ENCODE peak calls at places on chromosomes 7 and 10, in four cellular contexts. A, E, J and D are unnamed samples.

GRCh38 chr7:135195968-135196629 is 15.2 kb downstream of the WDR91 start:
- DNase-seq in A (no peak), E (no peak), J (no peak), D (no peak)

GRCh38 chr7:114789942-114790341 is 132.0 kb upstream of the MDFIC start:
- DNase-seq in A (no peak), E (no peak), J (no peak), D (no peak)

GRCh38 chr7:77576856-77577255 is 39.8 kb downstream of the PTPN12 start:
- DNase-seq in A (no peak), E (no peak), J (no peak), D (no peak)

GRCh38 chr7:137950967-137951366 is 50.9 kb downstream of the CREB3L2 start:
- DNase-seq in A (no peak), E (no peak), J (no peak), D (no peak)

GRCh38 chr7:115015619-115016018 is 93.7 kb downstream of the MDFIC start:
- DNase-seq in A (no peak), E (no peak), J (no peak), D (no peak)

GRCh38 chr10:66783296-66783695 is 142.5 kb upstream of the LRRTM3 start:
- DNase-seq in A (no peak), E (no peak), J (no peak), D (no peak)

GRCh38 chr10:117535752-117536358 is 6.7 kb upstream of the EMX2 start:
- DNase-seq in A (no peak), E (no peak), J (peak; percentile 57), D (no peak)

GRCh38 chr10:116272497-116273221 is at the start of gene GFRA1:
- DNase-seq in A (peak; percentile 21), E (no peak), J (peak; percentile 69), D (peak; percentile 32)

GRCh38 chr7:82105463-82105862 is 335.6 kb upstream of the HGF start:
- DNase-seq in A (no peak), E (no peak), J (no peak), D (no peak)

GRCh38 chr7:78191475-78192079 is 393.0 kb downstream of the PHTF2 start:
- DNase-seq in A (no peak), E (no peak), J (no peak), D (peak; percentile 13)

GRCh38 chr10:9301554-9301953 is 1247.1 kb downstream of the GATA3 start:
- DNase-seq in A (no peak), E (no peak), J (no peak), D (no peak)

GRCh38 chr10:10613654-10614244 is 403.9 kb upstream of the CELF2 start:
- DNase-seq in A (no peak), E (no peak), J (no peak), D (no peak)

GRCh38 chr10:116811691-116812090 is 37.6 kb upstream of the ENO4 start:
- DNase-seq in A (no peak), E (no peak), J (no peak), D (no peak)

GRCh38 chr7:32870298-32870697 is 21.3 kb downstream of the KBTBD2 start:
- DNase-seq in A (no peak), E (no peak), J (no peak), D (no peak)
- H3K36me3 ChIP-seq in A (peaks cover 71% of the 10 kb centered on the region), E (peaks cover 24% of the 10 kb centered on the region), J (peaks cover 5% of the 10 kb centered on the region), D (peaks cover 89% of the 10 kb centered on the region)

GRCh38 chr7:139617074-139617473 is 93.6 kb downstream of the CLEC2L start:
- DNase-seq in A (no peak), E (no peak), J (no peak), D (no peak)

GRCh38 chr7:139619367-139619657 is 95.8 kb downstream of the CLEC2L start:
- DNase-seq in A (no peak), E (no peak), J (no peak), D (no peak)

GRCh38 chr7:139618482-139619366 is 95.2 kb downstream of the CLEC2L start:
- DNase-seq in A (no peak), E (peak; percentile 24), J (peak; percentile 61), D (peak; percentile 39)

GRCh38 chr7:139623518-139623917 is 100.0 kb downstream of the CLEC2L start:
- DNase-seq in A (no peak), E (no peak), J (no peak), D (no peak)

DNA sequence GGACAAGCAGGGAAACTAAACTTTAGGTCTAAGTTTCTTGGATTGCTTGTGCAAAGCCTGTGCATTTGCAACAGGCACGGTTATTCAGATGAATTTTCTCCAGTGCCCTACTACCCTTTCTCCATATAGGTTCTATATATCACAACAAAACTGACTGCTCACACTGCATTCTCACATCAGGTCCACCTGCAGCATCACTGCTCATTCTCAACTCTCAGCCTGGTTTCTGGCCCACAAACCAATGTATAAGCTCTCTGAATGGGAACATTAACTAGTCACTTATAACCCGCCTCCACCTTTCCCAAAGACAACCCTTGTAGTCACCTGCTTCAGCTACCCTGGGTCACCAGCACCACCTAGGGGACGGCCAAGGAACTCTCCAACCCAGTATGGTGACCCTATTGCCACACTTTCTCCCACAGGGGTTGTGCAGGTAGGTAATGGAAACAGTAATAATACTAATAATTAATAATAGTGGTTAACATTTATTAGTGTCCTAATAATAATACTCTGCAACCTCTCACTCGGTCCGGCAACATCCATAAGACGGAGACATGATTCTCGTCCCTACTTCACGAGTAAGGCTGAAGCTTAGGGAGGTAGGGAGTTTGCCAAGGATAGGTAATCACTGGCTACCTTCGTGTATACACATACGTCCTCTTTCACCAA is 97.3 kb downstream of the CLEC2L start:
- DNase-seq in A (no peak), E (peak; percentile 55), J (peak; percentile 62), D (no peak)
- H3K36me3 ChIP-seq in A (peaks cover 99% of the 10 kb centered on the region), E (peaks cover 8% of the 10 kb centered on the region), J (no peaks in the 10 kb centered on the region), D (peaks cover 98% of the 10 kb centered on the region)

GRCh38 chr7:107946881-107947280 is 55.9 kb downstream of the DLD start:
- DNase-seq in A (no peak), E (no peak), J (no peak), D (no peak)
- H3K36me3 ChIP-seq in A (peaks cover 97% of the 10 kb centered on the region), E (no peaks in the 10 kb centered on the region), J (peaks cover 15% of the 10 kb centered on the region), D (peaks cover 100% of the 10 kb centered on the region)

GRCh38 chr7:47404005-47404404 is 177.9 kb downstream of the TNS3 start:
- DNase-seq in A (no peak), E (no peak), J (no peak), D (no peak)

GRCh38 chr7:47401571-47402570 is 180.0 kb downstream of the TNS3 start:
- DNase-seq in A (no peak), E (no peak), J (no peak), D (no peak)

GRCh38 chr7:47405286-47405904 is 176.5 kb downstream of the TNS3 start:
- DNase-seq in A (no peak), E (no peak), J (no peak), D (no peak)

GRCh38 chr7:47402941-47403340 is 179.0 kb downstream of the TNS3 start:
- DNase-seq in A (no peak), E (no peak), J (peak; percentile 15), D (no peak)

GRCh38 chr7:47403341-47403866 is 178.5 kb downstream of the TNS3 start:
- DNase-seq in A (no peak), E (no peak), J (no peak), D (no peak)
- H3K36me3 ChIP-seq in A (peaks cover 14% of the 10 kb centered on the region), E (no peaks in the 10 kb centered on the region), J (no peaks in the 10 kb centered on the region), D (peaks cover 14% of the 10 kb centered on the region)

GRCh38 chr10:6114758-6115410 is 26.1 kb downstream of the RBM17 start:
- DNase-seq in A (peak; percentile 48), E (no peak), J (no peak), D (no peak)

GRCh38 chr10:6116806-6117205 is 28.0 kb downstream of the RBM17 start:
- DNase-seq in A (no peak), E (no peak), J (no peak), D (no peak)

GRCh38 chr10:6114299-6114698 is 25.5 kb downstream of the RBM17 start:
- DNase-seq in A (no peak), E (no peak), J (no peak), D (no peak)

GRCh38 chr10:6115411-6115800 is 26.6 kb downstream of the RBM17 start:
- DNase-seq in A (no peak), E (no peak), J (no peak), D (no peak)

GRCh38 chr10:6115824-6116350 is 27.1 kb downstream of the RBM17 start:
- DNase-seq in A (no peak), E (no peak), J (no peak), D (no peak)
- H3K36me3 ChIP-seq in A (peaks cover 63% of the 10 kb centered on the region), E (peaks cover 43% of the 10 kb centered on the region), J (peaks cover 18% of the 10 kb centered on the region), D (peaks cover 60% of the 10 kb centered on the region)

GRCh38 chr7:2379161-2379560 is 24.2 kb upstream of the CHST12 start:
- DNase-seq in A (no peak), E (no peak), J (no peak), D (no peak)

GRCh38 chr7:2381227-2381626 is 22.2 kb upstream of the CHST12 start:
- DNase-seq in A (no peak), E (no peak), J (no peak), D (no peak)

GRCh38 chr7:2381881-2382509 is 21.4 kb upstream of the CHST12 start:
- DNase-seq in A (no peak), E (no peak), J (no peak), D (no peak)

GRCh38 chr7:2379821-2380450 is 23.5 kb upstream of the CHST12 start:
- DNase-seq in A (no peak), E (no peak), J (no peak), D (no peak)

DNA sequence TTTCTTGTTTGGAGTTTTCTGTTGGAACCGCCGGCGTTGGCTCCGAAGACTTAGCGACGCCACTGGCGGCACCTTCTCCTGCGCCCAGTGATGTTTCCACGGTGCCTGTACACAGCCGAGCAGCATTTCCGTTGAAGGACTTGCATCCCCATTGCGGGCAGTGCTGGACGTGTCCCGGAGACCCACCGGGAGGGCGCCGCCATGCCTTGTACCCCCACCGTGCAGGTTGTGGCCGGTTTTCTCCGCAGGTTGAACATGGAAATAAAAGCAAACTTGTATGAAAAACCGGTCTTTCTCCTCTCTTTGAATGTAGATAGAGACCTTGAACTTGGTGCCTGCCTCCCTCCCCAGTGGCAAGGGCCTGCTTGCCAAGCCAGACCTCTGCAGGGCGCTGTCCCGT is 22.9 kb upstream of the CHST12 start:
- DNase-seq in A (no peak), E (no peak), J (no peak), D (no peak)
- H3K36me3 ChIP-seq in A (peaks cover 51% of the 10 kb centered on the region), E (peaks cover 51% of the 10 kb centered on the region), J (no peaks in the 10 kb centered on the region), D (peaks cover 64% of the 10 kb centered on the region)

GRCh38 chr10:68435803-68436202 is 28.7 kb upstream of the RUFY2 start:
- DNase-seq in A (no peak), E (no peak), J (no peak), D (no peak)
- H3K36me3 ChIP-seq in A (peaks cover 4% of the 10 kb centered on the region), E (no peaks in the 10 kb centered on the region), J (peaks cover 14% of the 10 kb centered on the region), D (no peaks in the 10 kb centered on the region)

DNA sequence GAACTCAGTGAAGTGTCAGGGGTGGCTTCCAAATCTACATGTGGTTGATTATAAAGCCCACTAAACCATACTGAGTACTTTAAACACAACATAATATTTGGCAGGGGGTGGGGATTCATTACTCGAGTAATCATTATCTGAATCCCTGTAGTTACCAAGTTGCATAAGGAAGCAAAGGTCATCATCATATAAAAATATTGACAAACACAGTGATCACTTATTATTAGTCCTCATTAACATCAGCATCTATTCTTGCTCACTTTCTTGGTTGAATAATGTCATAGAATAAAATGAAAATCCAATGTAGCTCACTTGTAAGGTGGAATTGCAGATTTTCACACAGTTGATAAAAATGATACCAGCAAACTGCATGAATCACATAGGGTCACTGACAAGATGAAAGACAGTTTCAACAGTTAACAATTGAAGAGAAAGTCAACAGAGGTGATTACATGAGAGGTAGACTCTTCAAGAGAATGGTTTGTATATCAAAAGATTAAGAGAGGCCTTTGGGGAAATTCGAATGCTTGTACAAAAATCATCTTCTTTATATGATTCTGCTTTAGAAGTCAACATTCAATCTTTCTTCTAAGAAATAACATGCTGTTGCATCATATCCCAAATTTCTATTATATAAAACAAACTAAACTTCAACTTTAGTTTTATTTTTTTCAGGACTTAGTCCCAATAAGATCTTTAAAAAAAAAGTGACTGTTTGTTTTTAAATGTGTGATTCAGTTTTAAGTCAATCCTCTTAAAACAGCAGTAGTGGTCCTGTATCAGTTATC is 185.5 kb upstream of the KLF14 start:
- DNase-seq in A (no peak), E (no peak), J (no peak), D (no peak)
- H3K36me3 ChIP-seq in A (no peaks in the 10 kb centered on the region), E (peaks cover 9% of the 10 kb centered on the region), J (no peaks in the 10 kb centered on the region), D (no peaks in the 10 kb centered on the region)